ENCODE peak calls at places on chromosome 10, in five cellular contexts. C, K, Z, E and G are unnamed samples.
A peak's percentile ranks its signal among the peaks of the same experiment; 100 is the strongest.

GRCh38 chr10:73577788-73578187 is 13.4 kb downstream of the USP54 start:
- DNase-seq in C (no peak), K (no peak), Z (no peak), E (no peak), G (no peak)

GRCh38 chr10:70378122-70378521 is 4.3 kb downstream of the LRRC20 start:
- DNase-seq in C (peak; percentile 89), K (peak; percentile 67), Z (no peak), E (peak; percentile 99), G (peak; percentile 67)

GRCh38 chr10:93166116-93166515 is 92.4 kb downstream of the CYP26A1 start:
- DNase-seq in C (no peak), K (no peak), Z (no peak), E (no peak), G (no peak)

GRCh38 chr10:90604636-90605035 is 253.2 kb downstream of the HTR7 start:
- DNase-seq in C (no peak), K (no peak), Z (no peak), E (no peak), G (no peak)

GRCh38 chr10:28915989-28916588 is 238.8 kb downstream of the BAMBI start:
- DNase-seq in C (no peak), K (no peak), Z (no peak), E (no peak), G (no peak)

GRCh38 chr10:9209105-9209798 is 1154.8 kb downstream of the GATA3 start:
- DNase-seq in C (peak; percentile 47), K (no peak), Z (peak; percentile 73), E (peak; percentile 47), G (peak; percentile 46)

GRCh38 chr10:119370046-119370770 is 162.8 kb downstream of the GRK5 start:
- DNase-seq in C (peak; percentile 64), K (no peak), Z (no peak), E (no peak), G (peak; percentile 23)

GRCh38 chr10:99426689-99427088 is 3.7 kb downstream of the GOT1 start:
- DNase-seq in C (no peak), K (no peak), Z (no peak), E (no peak), G (no peak)

GRCh38 chr10:1608408-1609037 is 128.8 kb downstream of the ADARB2 start:
- DNase-seq in C (no peak), K (no peak), Z (no peak), E (no peak), G (no peak)

GRCh38 chr10:101095550-101096213 is 33.9 kb downstream of the KAZALD1 start:
- DNase-seq in C (peak; percentile 69), K (peak; percentile 96), Z (peak; percentile 64), E (peak; percentile 85), G (peak; percentile 15)

GRCh38 chr10:100733319-100733718 is 12.1 kb upstream of the PAX2 start:
- DNase-seq in C (no peak), K (no peak), Z (no peak), E (no peak), G (no peak)

GRCh38 chr10:96341219-96342182 is 17.3 kb downstream of the OPALIN start:
- DNase-seq in C (no peak), K (no peak), Z (no peak), E (no peak), G (no peak)

GRCh38 chr10:111539246-111539645 is 462.4 kb downstream of the ADRA2A start:
- DNase-seq in C (no peak), K (no peak), Z (no peak), E (no peak), G (no peak)

GRCh38 chr10:24503627-24504320 is 219.9 kb downstream of the ARHGAP21 start:
- DNase-seq in C (peak; percentile 49), K (peak; percentile 12), Z (no peak), E (peak; percentile 64), G (no peak)

GRCh38 chr10:24848169-24848688 is 104.2 kb downstream of the PRTFDC1 start:
- DNase-seq in C (no peak), K (no peak), Z (no peak), E (no peak), G (no peak)

GRCh38 chr10:121598261-121599249 is at the start of gene FGFR2:
- DNase-seq in C (peak; percentile 54), K (peak; percentile 82), Z (no peak), E (peak; percentile 23), G (no peak)

GRCh38 chr10:73099141-73099540 is 2.5 kb upstream of the P4HA1 start:
- DNase-seq in C (no peak), K (no peak), Z (no peak), E (no peak), G (no peak)

GRCh38 chr10:130930821-130931220 is 380.7 kb downstream of the TCERG1L start:
- DNase-seq in C (peak; percentile 24), K (no peak), Z (no peak), E (no peak), G (no peak)

GRCh38 chr10:76285012-76285411 is 853.6 kb downstream of the LRMDA start:
- DNase-seq in C (no peak), K (no peak), Z (no peak), E (peak; percentile 78), G (no peak)

GRCh38 chr10:119619215-119619614 is 22.5 kb upstream of the TIAL1 start:
- DNase-seq in C (no peak), K (no peak), Z (no peak), E (no peak), G (no peak)

GRCh38 chr10:113345860-113346259 is 207.0 kb upstream of the HABP2 start:
- DNase-seq in C (no peak), K (no peak), Z (no peak), E (no peak), G (no peak)

GRCh38 chr10:100653238-100653956 is 92.0 kb upstream of the PAX2 start:
- DNase-seq in C (no peak), K (no peak), Z (no peak), E (no peak), G (no peak)

GRCh38 chr10:35004651-35005050 is 85.5 kb downstream of the CUL2 start:
- DNase-seq in C (no peak), K (no peak), Z (no peak), E (no peak), G (no peak)

GRCh38 chr10:26485150-26485941 is 47.2 kb downstream of the APBB1IP start:
- DNase-seq in C (no peak), K (no peak), Z (no peak), E (no peak), G (no peak)

GRCh38 chr10:96288151-96288621 is 16.0 kb upstream of the DNTT start:
- DNase-seq in C (no peak), K (no peak), Z (no peak), E (no peak), G (no peak)

GRCh38 chr10:49106451-49106850 is 8.9 kb downstream of the VSTM4 start:
- DNase-seq in C (no peak), K (no peak), Z (no peak), E (no peak), G (no peak)

GRCh38 chr10:130399425-130399950 is 263.3 kb downstream of the GLRX3 start:
- DNase-seq in C (peak; percentile 25), K (no peak), Z (no peak), E (no peak), G (no peak)

GRCh38 chr10:33330543-33331019 is 3.9 kb downstream of the NRP1 start:
- DNase-seq in C (peak; percentile 87), K (peak; percentile 73), Z (peak; percentile 72), E (peak; percentile 81), G (peak; percentile 100)